ENCODE peak calls at places on chromosomes 7 and 10, in nine cellular contexts. S is lower lobe of right lung, C is pancreas, K is Panc1, D is A549, N is foreskin keratinocyte, R is heart left ventricle, L is HCT116, V is IMR-90. X is an unnamed sample. For H3K4me1, the result is how much of the 10 kb centered on the place peaks cover.

GRCh38 chr10:122326385-122326784 is 48.1 kb upstream of the PLEKHA1 start:
- ATAC-seq in S (no peak), C (no peak), K (no peak), D (no peak), N (no peak), R (no peak), L (no peak), V (no peak), X (no peak)

GRCh38 chr10:130351466-130352290 is 215.5 kb downstream of the GLRX3 start:
- ATAC-seq in S (no peak), C (no peak), K (no peak), D (no peak), N (no peak), R (no peak), L (no peak), V (no peak), X (no peak)

GRCh38 chr10:70549351-70549961 is 53.1 kb downstream of the PRF1 start:
- ATAC-seq in S (no peak), C (peak), K (peak), D (peak), N (no peak), R (peak), L (peak), V (no peak), X (no peak)

GRCh38 chr10:124138195-124138882 is 44.9 kb upstream of the CHST15 start:
- ATAC-seq in S (peak), C (peak), K (no peak), D (no peak), N (no peak), R (no peak), L (no peak), V (no peak), X (peak)

GRCh38 chr10:132239126-132240031 is 52.6 kb downstream of the DPYSL4 start:
- ATAC-seq in S (no peak), C (peak), K (no peak), D (no peak), N (no peak), R (peak), L (no peak), V (no peak), X (no peak)

GRCh38 chr7:45162943-45163691 is 5.5 kb downstream of the RAMP3 start:
- ATAC-seq in S (no peak), C (no peak), K (no peak), D (no peak), N (no peak), R (no peak), L (no peak), V (no peak), X (no peak)

GRCh38 chr10:7185367-7185690 is 225.5 kb downstream of the SFMBT2 start:
- ATAC-seq in S (no peak), C (no peak), K (no peak), D (no peak), N (no peak), R (no peak), L (no peak), V (no peak), X (no peak)

GRCh38 chr7:151010002-151010306 is 14.3 kb downstream of the ATG9B start:
- ATAC-seq in S (no peak), C (no peak), K (no peak), D (no peak), N (no peak), R (no peak), L (no peak), V (no peak), X (no peak)

GRCh38 chr10:132418520-132419416 is 21.8 kb downstream of the PWWP2B start:
- ATAC-seq in S (peak), C (peak), K (peak), D (peak), N (peak), R (no peak), L (peak), V (no peak), X (peak)

GRCh38 chr7:27176343-27176731 is 2.2 kb upstream of the HOXA10 start:
- ATAC-seq in S (no peak), C (no peak), K (no peak), D (no peak), N (no peak), R (no peak), L (no peak), V (no peak), X (no peak)

GRCh38 chr10:29426420-29426819 is 137.6 kb downstream of the LYZL1 start:
- ATAC-seq in S (no peak), C (peak), K (no peak), D (no peak), N (no peak), R (no peak), L (no peak), V (no peak), X (no peak)

GRCh38 chr10:29430101-29430500 is 141.2 kb downstream of the LYZL1 start:
- ATAC-seq in S (no peak), C (no peak), K (no peak), D (no peak), N (no peak), R (no peak), L (no peak), V (peak), X (no peak)

GRCh38 chr10:29424017-29424416 is 135.1 kb downstream of the LYZL1 start:
- ATAC-seq in S (no peak), C (no peak), K (no peak), D (no peak), N (no peak), R (no peak), L (no peak), V (no peak), X (no peak)

GRCh38 chr10:29428486-29428885 is 139.6 kb downstream of the LYZL1 start:
- ATAC-seq in S (no peak), C (no peak), K (no peak), D (no peak), N (no peak), R (no peak), L (no peak), V (no peak), X (no peak)

GRCh38 chr10:29427667-29428066 is 138.8 kb downstream of the LYZL1 start:
- ATAC-seq in S (no peak), C (peak), K (no peak), D (no peak), N (no peak), R (no peak), L (no peak), V (no peak), X (no peak)
- H3K4me1 ChIP-seq in S (under half), C (under half), K (under half), D (under half), N (under half), R (under half), L (under half), V (under half), X (under half)

GRCh38 chr10:24979685-24980084 is 27.3 kb upstream of the PRTFDC1 start:
- ATAC-seq in S (no peak), C (no peak), K (no peak), D (no peak), N (no peak), R (no peak), L (no peak), V (no peak), X (no peak)

GRCh38 chr10:24971374-24971773 is 19.0 kb upstream of the PRTFDC1 start:
- ATAC-seq in S (peak), C (no peak), K (no peak), D (no peak), N (no peak), R (peak), L (no peak), V (no peak), X (no peak)

GRCh38 chr10:24973163-24973562 is 20.8 kb upstream of the PRTFDC1 start:
- ATAC-seq in S (no peak), C (no peak), K (no peak), D (no peak), N (no peak), R (no peak), L (no peak), V (no peak), X (no peak)

GRCh38 chr10:24969732-24970330 is 17.4 kb upstream of the PRTFDC1 start:
- ATAC-seq in S (no peak), C (no peak), K (no peak), D (no peak), N (no peak), R (no peak), L (no peak), V (peak), X (no peak)

DNA sequence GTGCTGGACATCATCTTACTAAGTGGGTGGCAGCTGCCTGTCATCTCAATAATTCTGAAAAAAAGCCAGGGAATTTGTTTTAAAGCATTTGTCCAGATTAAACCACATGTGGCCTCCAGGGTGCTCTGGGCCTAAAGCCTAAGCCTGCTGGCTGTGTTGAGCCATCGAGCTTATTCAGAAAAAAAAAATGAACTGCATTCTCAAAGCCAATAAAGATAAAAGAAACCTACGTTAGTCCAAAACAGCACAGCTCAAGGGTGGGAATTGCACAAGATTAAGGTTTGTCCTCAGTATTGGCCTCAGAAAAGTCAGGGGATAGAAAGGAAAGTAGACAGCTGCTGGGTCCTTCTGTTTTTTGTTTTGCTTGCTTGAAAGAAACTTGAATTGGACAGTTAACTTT is 22.6 kb upstream of the PRTFDC1 start:
- ATAC-seq in S (peak), C (peak), K (no peak), D (no peak), N (no peak), R (peak), L (no peak), V (peak), X (peak)
- TF ChIP-seq CTCF in S (no peak), C (no peak), K (no peak), D (no peak), N (no peak), R (no peak), L (peak), V (peak), X (no peak)

DNA sequence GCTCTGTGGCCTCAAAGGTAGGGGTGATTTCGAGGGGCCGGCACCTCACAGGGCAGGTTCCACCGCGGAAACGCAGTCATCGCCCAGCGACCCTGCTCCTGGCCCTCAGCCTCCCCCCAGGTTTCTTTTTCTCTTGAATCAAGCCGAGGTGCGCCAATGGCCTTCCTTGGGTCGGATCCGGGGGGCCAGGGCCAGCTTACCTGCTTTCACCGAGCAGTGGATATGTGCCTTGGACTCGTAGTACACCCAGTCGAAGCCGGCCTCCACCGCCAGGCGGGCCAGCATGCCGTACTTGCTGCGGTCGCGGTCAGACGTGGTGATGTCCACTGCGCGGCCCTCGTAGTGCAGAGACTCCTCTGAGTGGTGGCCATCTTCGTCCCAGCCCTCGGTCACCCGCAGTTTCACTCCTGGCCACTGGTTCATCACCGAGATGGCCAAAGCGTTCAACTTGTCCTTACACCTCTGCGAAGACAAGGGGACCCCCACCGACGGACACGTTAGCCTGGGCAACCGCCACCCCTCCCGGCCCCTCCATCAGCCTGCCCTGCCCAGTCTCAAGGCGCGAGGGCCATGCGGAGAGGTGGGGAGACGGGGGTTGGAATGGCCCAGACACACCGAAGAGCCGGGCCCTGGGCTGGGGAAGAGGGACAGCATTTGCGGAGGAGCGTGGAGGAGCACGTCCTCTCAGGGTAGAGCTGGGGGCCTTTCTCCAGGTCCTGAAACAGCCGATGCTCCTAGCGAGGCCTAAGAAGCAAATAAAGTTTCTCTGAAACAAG is 6.0 kb downstream of the SHH start:
- ATAC-seq in S (no peak), C (no peak), K (no peak), D (no peak), N (no peak), R (no peak), L (no peak), V (no peak), X (no peak)
- H3K4me1 ChIP-seq in S (half or more), C (under half), K (under half), D (under half), N (under half), R (half or more), L (under half), V (under half), X (half or more)

DNA sequence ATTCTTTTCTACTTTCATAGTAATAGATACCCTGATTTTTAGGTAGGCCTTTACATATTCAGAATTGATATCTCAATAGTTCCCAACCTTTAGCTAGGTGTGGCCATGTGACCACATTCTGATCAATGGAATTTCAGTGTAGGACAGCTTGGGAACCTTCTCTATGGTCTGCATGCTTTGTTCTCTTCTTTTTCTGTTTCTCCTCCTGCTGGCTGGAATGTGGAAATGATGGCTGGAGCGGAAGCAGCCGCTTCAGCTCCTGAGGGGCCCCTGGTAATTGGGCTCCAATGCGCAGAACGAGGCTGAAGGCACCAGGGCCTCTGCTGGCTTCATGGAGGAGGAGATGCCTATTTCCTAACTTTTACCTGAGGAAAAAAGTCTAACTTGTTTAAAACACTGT is 152.6 kb downstream of the ZMYND11 start:
- ATAC-seq in S (no peak), C (no peak), K (no peak), D (peak), N (no peak), R (no peak), L (peak), V (no peak), X (no peak)
- TF ChIP-seq CTCF in S (no peak), C (no peak), K (no peak), D (peak), N (peak), R (no peak), L (peak), V (peak), X (peak)

GRCh38 chr7:155808551-155809331 is 3.5 kb downstream of the SHH start:
- ATAC-seq in S (peak), C (peak), K (peak), D (peak), N (no peak), R (no peak), L (no peak), V (no peak), X (no peak)

GRCh38 chr7:155805826-155806095 is 6.5 kb downstream of the SHH start:
- ATAC-seq in S (no peak), C (no peak), K (peak), D (no peak), N (peak), R (no peak), L (no peak), V (no peak), X (no peak)

GRCh38 chr7:155807805-155808550 is 4.3 kb downstream of the SHH start:
- ATAC-seq in S (no peak), C (no peak), K (peak), D (no peak), N (no peak), R (no peak), L (no peak), V (no peak), X (no peak)

GRCh38 chr7:155804897-155805825 is 7.1 kb downstream of the SHH start:
- ATAC-seq in S (peak), C (peak), K (peak), D (peak), N (peak), R (no peak), L (peak), V (peak), X (no peak)

GRCh38 chr7:155807013-155807804 is 5.1 kb downstream of the SHH start:
- ATAC-seq in S (peak), C (no peak), K (no peak), D (no peak), N (no peak), R (no peak), L (no peak), V (no peak), X (no peak)
- H3K4me1 ChIP-seq in S (half or more), C (under half), K (under half), D (under half), N (under half), R (half or more), L (under half), V (under half), X (under half)

GRCh38 chr7:31192996-31193395 is 140.9 kb downstream of the ADCYAP1R1 start:
- ATAC-seq in S (peak), C (peak), K (peak), D (peak), N (peak), R (peak), L (peak), V (peak), X (no peak)
- TF ChIP-seq CTCF in S (peak), C (peak), K (peak), D (peak), N (peak), R (peak), L (peak), V (peak), X (peak)

DNA sequence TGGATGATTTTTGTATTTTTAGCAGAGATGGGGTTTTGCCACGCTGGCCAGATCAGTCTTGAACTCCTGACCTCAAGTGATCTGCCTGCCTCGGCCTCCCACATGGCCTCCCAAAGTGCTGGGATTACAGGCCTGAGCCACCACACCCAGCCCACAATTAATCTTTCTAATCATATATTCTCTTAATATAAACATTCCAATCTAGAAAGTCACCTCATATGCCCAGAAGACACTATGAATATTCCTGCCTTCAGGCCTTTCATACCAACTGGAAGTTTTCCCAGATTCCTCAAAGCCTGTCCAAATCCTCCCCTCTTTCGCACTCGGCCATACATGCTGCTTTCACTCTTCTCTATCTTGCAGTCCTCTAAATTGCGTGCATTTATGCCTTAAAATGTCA is 32.6 kb downstream of the PDZD8 start:
- ATAC-seq in S (no peak), C (no peak), K (peak), D (peak), N (peak), R (no peak), L (peak), V (peak), X (no peak)
- H3K4me1 ChIP-seq in S (under half), C (under half), K (under half), D (half or more), N (under half), R (under half), L (under half), V (under half), X (under half)

DNA sequence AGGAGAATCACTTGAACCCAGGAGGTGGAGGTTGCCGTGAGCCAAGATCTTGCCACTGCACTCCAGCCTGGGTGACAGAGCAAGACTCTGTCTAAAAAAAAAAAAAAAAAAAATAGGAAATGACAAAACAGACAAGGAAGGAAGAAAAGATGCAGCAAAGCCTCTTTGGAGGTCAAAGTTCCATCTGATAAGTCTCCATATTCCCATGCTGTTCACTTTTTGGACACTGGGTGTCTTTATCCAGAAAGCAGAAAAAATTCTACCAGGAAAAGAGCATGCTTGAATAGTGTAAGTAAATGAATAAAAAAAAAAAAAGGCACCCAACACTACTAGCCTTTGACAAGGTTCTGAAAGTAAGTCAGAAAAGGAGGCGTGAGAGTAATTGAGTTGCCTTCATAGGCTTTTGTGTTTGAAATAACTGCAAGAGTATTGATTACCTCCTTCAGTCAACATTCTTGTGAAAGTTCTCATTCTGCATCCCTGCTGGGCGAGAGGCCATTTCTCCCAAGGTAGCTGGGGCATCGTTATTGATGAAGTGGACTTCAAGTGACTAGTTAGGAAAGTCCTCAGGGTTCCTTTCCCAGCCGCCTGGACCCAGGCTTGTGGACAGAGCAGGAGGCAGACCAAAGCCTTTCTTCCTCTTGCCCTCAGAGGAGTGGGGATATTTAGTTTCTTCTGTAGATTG is 133.3 kb upstream of the KIF5B start:
- ATAC-seq in S (peak), C (peak), K (no peak), D (peak), N (no peak), R (no peak), L (peak), V (peak), X (no peak)
- TF ChIP-seq CTCF in S (no peak), C (peak), K (no peak), D (peak), N (peak), R (no peak), L (peak), V (peak), X (no peak)

GRCh38 chr10:118737594-118738302 is 17.0 kb downstream of the CACUL1 start:
- ATAC-seq in S (no peak), C (peak), K (no peak), D (no peak), N (no peak), R (no peak), L (no peak), V (no peak), X (no peak)
- H3K4me1 ChIP-seq in S (half or more), C (under half), K (under half), D (under half), N (under half), R (half or more), L (under half), V (under half), X (under half)

X was measured in gastroesophageal sphincter.